ENCODE peak calls at places on chromosomes 12 and 14, in ten cellular contexts. J is stimulated activated CD4-positive, alpha-beta T cell treated with anti-CD3 and anti-CD28 coated beads, Interleukin-2, amount 100 ng/mL, for 4 hours; I is AG08395; O is body of pancreas; V is GM20000; W is activated T-cell treated with anti-CD3 and anti-CD28 coated beads, Interleukin-2, amount 50 U/mL, for 72 hours; C is fibroblast of mammary gland; U is GM03348; B is DND-41; E is GM12865. D is an unnamed sample.

GRCh38 chr12:57632898-57633825 is at the start of gene B4GALNT1:
- DNase-seq in J (peak), I (peak), O (peak), V (peak), W (peak), C (peak), U (peak), B (peak), E (peak), D (peak)

GRCh38 chr12:69688496-69689427 is 10.3 kb downstream of the BEST3 start:
- DNase-seq in J (peak), I (peak), O (no peak), V (no peak), W (peak), C (peak), U (peak), B (no peak), E (peak), D (peak)

GRCh38 chr12:38544357-38545066 is 227.9 kb downstream of the ALG10B start:
- DNase-seq in J (no peak), I (no peak), O (no peak), V (no peak), W (no peak), C (no peak), U (no peak), B (no peak), E (no peak), D (no peak)

GRCh38 chr14:64536488-64537245 is 3.9 kb upstream of the HSPA2 start:
- DNase-seq in J (no peak), I (no peak), O (no peak), V (no peak), W (no peak), C (peak), U (peak), B (no peak), E (no peak), D (no peak)

GRCh38 chr12:117718141-117718540 is 250.6 kb downstream of the KSR2 start:
- DNase-seq in J (no peak), I (peak), O (no peak), V (no peak), W (no peak), C (no peak), U (peak), B (no peak), E (no peak), D (no peak)

GRCh38 chr14:77043984-77044485 is 15.5 kb upstream of the IRF2BPL start:
- DNase-seq in J (no peak), I (no peak), O (no peak), V (no peak), W (no peak), C (no peak), U (no peak), B (no peak), E (no peak), D (no peak)

GRCh38 chr14:51342226-51342625 is 102.2 kb downstream of the TMX1 start:
- DNase-seq in J (no peak), I (no peak), O (no peak), V (no peak), W (no peak), C (no peak), U (no peak), B (no peak), E (no peak), D (no peak)

GRCh38 chr12:6167327-6168280 is 32.6 kb upstream of the CD9 start:
- DNase-seq in J (peak), I (peak), O (no peak), V (peak), W (peak), C (peak), U (peak), B (no peak), E (peak), D (peak)

GRCh38 chr14:69685716-69686115 is 74.3 kb downstream of the SUSD6 start:
- DNase-seq in J (no peak), I (peak), O (peak), V (no peak), W (peak), C (peak), U (peak), B (no peak), E (no peak), D (peak)

GRCh38 chr14:89672636-89673279 is 255.7 kb upstream of the FOXN3 start:
- DNase-seq in J (no peak), I (no peak), O (no peak), V (no peak), W (no peak), C (no peak), U (no peak), B (no peak), E (no peak), D (no peak)

GRCh38 chr14:92362781-92363235 is 39.8 kb downstream of the SLC24A4 start:
- DNase-seq in J (no peak), I (peak), O (no peak), V (no peak), W (no peak), C (peak), U (peak), B (no peak), E (no peak), D (peak)

GRCh38 chr12:113852695-113853490 is 113.2 kb downstream of the RBM19 start:
- DNase-seq in J (no peak), I (no peak), O (no peak), V (no peak), W (no peak), C (no peak), U (no peak), B (no peak), E (no peak), D (no peak)

D was measured in AG08396.